ENCODE peak calls at places on chromosomes 4 and X, in eight cellular contexts. G, Z, A, W, D, T, V and B are unnamed samples.

GRCh38 chr4:103443324-103443723 is 245.2 kb upstream of the CENPE start:
- DNase-seq in A (peak; percentile 35), W (no peak), V (no peak), D (peak; percentile 32), G (no peak), T (no peak), Z (no peak), B (peak; percentile 40)

GRCh38 chrX:154727418-154728323 is 23.2 kb downstream of the GAB3 start:
- DNase-seq in G (peak; percentile 77), Z (peak; percentile 86), A (peak; percentile 64), V (no peak), D (no peak), T (peak; percentile 60), W (peak; percentile 67), B (peak; percentile 39)

GRCh38 chrX:154420402-154420756 is 8.1 kb upstream of the ATP6AP1 start:
- DNase-seq in A (no peak), V (no peak), G (no peak), T (no peak), D (no peak), W (no peak), Z (no peak), B (no peak)

GRCh38 chr4:2871911-2872310 is 28.3 kb downstream of the ADD1 start:
- DNase-seq in A (no peak), G (no peak), T (no peak), D (no peak), W (no peak), V (no peak), Z (no peak), B (peak; percentile 7)

GRCh38 chrX:24553016-24553415 is 87.9 kb downstream of the PDK3 start:
- DNase-seq in V (no peak), A (no peak), W (no peak), G (no peak), D (peak; percentile 18), T (peak; percentile 23), Z (peak; percentile 9), B (no peak)

GRCh38 chr4:139851133-139851532 is 185.5 kb downstream of the MGST2 start:
- DNase-seq in A (no peak), Z (no peak), D (no peak), W (no peak), T (no peak), V (no peak), G (no peak), B (no peak)

GRCh38 chr4:18689308-18689915 is 667.9 kb upstream of the LCORL start:
- DNase-seq in A (peak; percentile 28), G (peak; percentile 66), V (peak; percentile 71), T (peak; percentile 78), D (peak; percentile 83), W (peak; percentile 23), Z (peak; percentile 77), B (peak; percentile 76)

GRCh38 chrX:150486011-150486410 is 82.4 kb upstream of the MTM1 start:
- DNase-seq in G (peak; percentile 59), T (peak; percentile 69), A (peak; percentile 30), V (peak; percentile 33), D (peak; percentile 51), W (peak; percentile 18), Z (peak; percentile 44), B (peak; percentile 61)

GRCh38 chr4:105025263-105026017 is 121.2 kb upstream of the TET2 start:
- DNase-seq in A (no peak), D (no peak), V (no peak), G (no peak), T (no peak), W (no peak), Z (no peak), B (no peak)

GRCh38 chrX:21905976-21906375 is 34.5 kb upstream of the SMS start:
- DNase-seq in V (no peak), Z (no peak), T (no peak), D (no peak), G (no peak), W (no peak), A (no peak), B (no peak)

GRCh38 chr4:133594246-133595207 is 445.4 kb downstream of the PCDH10 start:
- DNase-seq in D (no peak), G (peak; percentile 27), Z (peak; percentile 8), A (peak; percentile 26), W (peak; percentile 82), T (peak; percentile 75), V (no peak), B (peak; percentile 7)
- H3K4me3 ChIP-seq in D (no peak overlapping the region), G (no peak overlapping the region), Z (no peak overlapping the region), A (no peak overlapping the region), W (no peak overlapping the region), T (no peak overlapping the region), V (no peak overlapping the region), B (no peak overlapping the region)

GRCh38 chr4:53040459-53040815 is 178.3 kb downstream of the RASL11B start:
- DNase-seq in G (peak; percentile 70), D (no peak), W (peak; percentile 40), A (no peak), T (no peak), Z (no peak), V (no peak), B (no peak)
- H3K4me2 ChIP-seq in G (peak overlapping the region; percentile 13), D (no peak overlapping the region), W (no peak overlapping the region), A (no peak overlapping the region), T (no peak overlapping the region), Z (no peak overlapping the region), V (no peak overlapping the region), B (no peak overlapping the region)

GRCh38 chr4:183599690-183600089 is 59.3 kb downstream of the RWDD4 start:
- DNase-seq in W (no peak), A (no peak), D (no peak), T (no peak), G (no peak), Z (no peak), V (peak; percentile 22), B (peak; percentile 2)

GRCh38 chr4:183602444-183603102 is 56.4 kb downstream of the RWDD4 start:
- DNase-seq in W (peak; percentile 15), G (peak; percentile 33), T (peak; percentile 57), V (no peak), A (peak; percentile 12), D (no peak), Z (peak; percentile 8), B (no peak)

GRCh38 chr4:183599284-183599683 is 59.7 kb downstream of the RWDD4 start:
- DNase-seq in Z (no peak), W (no peak), D (no peak), G (no peak), T (no peak), V (no peak), A (no peak), B (no peak)

GRCh38 chr4:183601381-183601780 is 57.6 kb downstream of the RWDD4 start:
- DNase-seq in T (no peak), A (no peak), Z (no peak), G (no peak), V (no peak), D (no peak), W (no peak), B (no peak)

GRCh38 chr4:183600189-183600685 is 58.7 kb downstream of the RWDD4 start:
- DNase-seq in G (no peak), T (peak; percentile 39), Z (peak; percentile 15), D (no peak), W (no peak), A (no peak), V (peak; percentile 21), B (peak; percentile 16)
- H3K9me3 ChIP-seq in G (no peaks in the 10 kb centered on the region), T (no peaks in the 10 kb centered on the region), Z (no peaks in the 10 kb centered on the region), D (no peaks in the 10 kb centered on the region), W (no peaks in the 10 kb centered on the region), A (no peaks in the 10 kb centered on the region), V (no peaks in the 10 kb centered on the region), B (no peaks in the 10 kb centered on the region)

DNA sequence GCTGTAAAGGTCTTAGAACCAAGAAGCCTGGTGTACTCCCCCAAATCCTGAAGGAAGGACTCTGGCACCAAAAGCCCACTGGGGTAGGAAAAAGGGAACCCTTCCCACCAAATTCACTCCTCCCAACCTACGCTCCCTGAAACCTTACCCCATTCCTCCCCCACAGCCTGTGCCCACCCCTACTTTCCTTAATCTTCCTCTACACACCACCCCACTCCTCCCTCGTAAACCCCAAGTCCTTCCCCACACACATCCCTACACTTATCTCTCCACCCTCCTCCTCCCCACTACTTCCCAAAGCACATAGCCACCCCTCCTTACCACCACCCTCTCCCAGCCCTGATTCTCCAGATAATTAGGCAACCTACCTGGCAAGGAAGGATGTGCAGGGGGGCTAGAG is 1.7 kb downstream of the ZMYM3 start:
- DNase-seq in D (no peak), A (no peak), W (no peak), T (no peak), V (no peak), G (no peak), Z (no peak), B (no peak)
- H3K4me3 ChIP-seq in D (no peak overlapping the region), A (no peak overlapping the region), W (no peak overlapping the region), T (peak overlapping the region; percentile 75), V (peak overlapping the region; percentile 96), G (no peak overlapping the region), Z (no peak overlapping the region), B (peak overlapping the region; percentile 99)

GRCh38 chr4:5930456-5930855 is 37.6 kb upstream of the CRMP1 start:
- DNase-seq in V (no peak), W (no peak), A (no peak), T (no peak), G (no peak), D (no peak), Z (no peak), B (no peak)
- H3K4me2 ChIP-seq in V (no peak overlapping the region), W (no peak overlapping the region), A (no peak overlapping the region), T (no peak overlapping the region), G (no peak overlapping the region), D (no peak overlapping the region), Z (no peak overlapping the region), B (no peak overlapping the region)